ENCODE peak calls at places on chromosomes 6 and 20, in four cellular contexts. M is HT1080, R is NCI-H1092, G is HFFc6. B is an unnamed sample.

GRCh38 chr6:41779793-41780622 is at the start of gene FRS3:
- DNase-seq in G (peak; percentile 91), R (peak; percentile 88), M (peak; percentile 88), B (peak; percentile 72)

GRCh38 chr6:160831751-160832150 is 129.7 kb downstream of the PLG start:
- DNase-seq in G (no peak), M (no peak), R (no peak), B (no peak)

GRCh38 chr6:34145161-34146020 is 496 bp downstream of the GRM4 start:
- DNase-seq in M (no peak), R (peak; percentile 41), G (no peak), B (no peak)

GRCh38 chr20:46056970-46057855 is 28.2 kb downstream of the SLC12A5 start:
- DNase-seq in G (peak; percentile 11), R (no peak), M (no peak), B (no peak)

GRCh38 chr20:8331740-8332412 is 199.8 kb downstream of the PLCB1 start:
- DNase-seq in M (peak; percentile 52), G (peak; percentile 36), R (no peak), B (no peak)

GRCh38 chr6:22952076-22952475 is 382.7 kb downstream of the HDGFL1 start:
- DNase-seq in M (no peak), R (no peak), G (no peak), B (no peak)

GRCh38 chr6:155645328-155645727 is 189.7 kb upstream of the NOX3 start:
- DNase-seq in G (peak; percentile 46), M (peak; percentile 27), R (no peak), B (no peak)

GRCh38 chr20:53842301-53843099 is 227.9 kb downstream of the BCAS1 start:
- DNase-seq in M (no peak), G (no peak), R (no peak), B (no peak)

GRCh38 chr6:819122-819521 is 126.2 kb upstream of the EXOC2 start:
- DNase-seq in R (no peak), G (no peak), M (no peak), B (no peak)

GRCh38 chr6:95815389-95816056 is 200.3 kb upstream of the FUT9 start:
- DNase-seq in G (no peak), R (no peak), M (no peak), B (no peak)

GRCh38 chr20:25859649-25860530 is 163.2 kb upstream of the ZNF337 start:
- DNase-seq in M (no peak), G (peak; percentile 65), R (peak; percentile 73), B (no peak)

GRCh38 chr6:1267057-1267732 is 44.7 kb upstream of the FOXQ1 start:
- DNase-seq in M (peak; percentile 49), R (no peak), G (no peak), B (no peak)

GRCh38 chr6:45031601-45032000 is 296.5 kb upstream of the RUNX2 start:
- DNase-seq in G (no peak), R (no peak), M (no peak), B (no peak)

GRCh38 chr6:49839162-49839561 is 27.2 kb downstream of the CRISP1 start:
- DNase-seq in G (no peak), M (no peak), R (no peak), B (no peak)

GRCh38 chr6:137799950-137800568 is 67.0 kb upstream of the TNFAIP3 start:
- DNase-seq in M (peak; percentile 50), G (peak; percentile 47), R (no peak), B (peak; percentile 1)

GRCh38 chr20:49325981-49326380 is 48.1 kb upstream of the ZNFX1 start:
- DNase-seq in M (no peak), G (peak; percentile 53), R (no peak), B (no peak)

GRCh38 chr6:120302041-120302440 is 952.5 kb upstream of the MAN1A1 start:
- DNase-seq in R (no peak), M (no peak), G (no peak), B (no peak)

GRCh38 chr6:158609455-158610155 is 34.9 kb downstream of the DYNLT1 start:
- DNase-seq in R (no peak), M (no peak), G (no peak), B (no peak)

GRCh38 chr6:42100029-42100901 is 42.2 kb downstream of the C6orf132 start:
- DNase-seq in R (no peak), G (peak; percentile 49), M (peak; percentile 86), B (no peak)

GRCh38 chr6:106745824-106746610 is 116.6 kb downstream of the QRSL1 start:
- DNase-seq in M (peak; percentile 66), G (peak; percentile 52), R (no peak), B (peak; percentile 65)

GRCh38 chr6:41153992-41154625 is at the start of gene TREML1:
- DNase-seq in R (no peak), M (no peak), G (no peak), B (no peak)

GRCh38 chr6:7649037-7649810 is 59.2 kb downstream of the SNRNP48 start:
- DNase-seq in G (no peak), R (no peak), M (no peak), B (no peak)

GRCh38 chr20:24502184-24502583 is 32.8 kb downstream of the SYNDIG1 start:
- DNase-seq in M (peak; percentile 78), G (peak; percentile 97), R (no peak), B (no peak)

GRCh38 chr6:24547243-24547642 is 52.5 kb downstream of the ALDH5A1 start:
- DNase-seq in R (no peak), G (no peak), M (peak; percentile 71), B (no peak)

GRCh38 chr6:3026811-3027626 is 27.3 kb downstream of the NQO2 start:
- DNase-seq in M (no peak), R (no peak), G (no peak), B (no peak)

GRCh38 chr6:73134588-73134987 is 90.7 kb downstream of the KHDC1L start:
- DNase-seq in G (peak; percentile 12), M (peak; percentile 18), R (peak; percentile 10), B (no peak)

GRCh38 chr20:39849664-39850063 is 839.4 kb downstream of the MAFB start:
- DNase-seq in M (peak; percentile 86), R (peak; percentile 69), G (peak; percentile 88), B (peak; percentile 45)

GRCh38 chr6:69835414-69836179 is 30.8 kb upstream of the COL19A1 start:
- DNase-seq in R (no peak), M (peak; percentile 62), G (peak; percentile 37), B (peak; percentile 13)

GRCh38 chr6:169115632-169116031 is 138.0 kb downstream of the THBS2 start:
- DNase-seq in R (no peak), G (no peak), M (no peak), B (no peak)

GRCh38 chr6:54519161-54519560 is 210.9 kb downstream of the TINAG start:
- DNase-seq in G (no peak), M (no peak), R (no peak), B (no peak)

GRCh38 chr6:168596316-168596715 is 155.3 kb downstream of the SMOC2 start:
- DNase-seq in R (no peak), G (no peak), M (no peak), B (no peak)

GRCh38 chr6:111800821-111801220 is 72.4 kb downstream of the FYN start:
- DNase-seq in M (no peak), G (peak; percentile 14), R (no peak), B (no peak)

GRCh38 chr6:131955192-131955591 is 4.0 kb upstream of the CCN2 start:
- DNase-seq in R (no peak), M (no peak), G (no peak), B (no peak)

GRCh38 chr6:40906759-40907158 is 132.3 kb downstream of the UNC5CL start:
- DNase-seq in R (no peak), G (peak; percentile 26), M (peak; percentile 82), B (no peak)

GRCh38 chr20:50273601-50274491 is 83.2 kb downstream of the CEBPB start:
- DNase-seq in M (no peak), G (no peak), R (no peak), B (no peak)

B was measured in NCI-H2029 treated with DMSO at 0.1 percent for 48 hours.